ENCODE peak calls at places on chromosomes 6 and 20, in six cellular contexts. E is K562, F is GM12878, I is SK-N-SH, Q is HCT116, S is HepG2. U is an unnamed sample.
A peak's percentile ranks its signal among the peaks of the same experiment; 100 is the strongest.

GRCh38 chr6:119758385-119758784 is 408.8 kb upstream of the MAN1A1 start:
- DNase-seq in S (no peak), E (no peak), F (no peak), I (no peak), Q (no peak), U (no peak)

GRCh38 chr6:163525926-163526325 is 111.4 kb downstream of the QKI start:
- DNase-seq in I (no peak), E (no peak), S (no peak), Q (no peak), F (no peak), U (no peak)

GRCh38 chr20:56808732-56809131 is 179.6 kb downstream of the TFAP2C start:
- DNase-seq in I (no peak), F (no peak), E (no peak), S (no peak), Q (no peak), U (no peak)

GRCh38 chr6:38161331-38161730 is 341.8 kb downstream of the ZFAND3 start:
- DNase-seq in F (no peak), I (no peak), S (no peak), Q (no peak), E (no peak), U (no peak)

GRCh38 chr20:33188421-33188820 is 20.5 kb downstream of the BPIFA2 start:
- DNase-seq in Q (no peak), S (no peak), E (no peak), F (no peak), I (no peak), U (peak; percentile 50)

GRCh38 chr6:42403831-42404230 is 47.9 kb downstream of the TRERF1 start:
- DNase-seq in S (no peak), E (no peak), Q (no peak), F (no peak), I (no peak), U (no peak)

GRCh38 chr6:106527979-106528378 is 101.3 kb downstream of the RTN4IP1 start:
- DNase-seq in F (no peak), E (no peak), I (no peak), Q (peak; percentile 83), S (no peak), U (no peak)

GRCh38 chr6:57243954-57244353 is 21.8 kb upstream of the RAB23 start:
- DNase-seq in Q (no peak), I (no peak), S (no peak), E (no peak), F (no peak), U (no peak)

GRCh38 chr6:149560736-149561135 is 5.4 kb upstream of the GINM1 start:
- DNase-seq in E (peak; percentile 36), Q (peak; percentile 58), I (peak; percentile 53), S (no peak), F (no peak), U (peak; percentile 67)

GRCh38 chr20:36629719-36630340 is 16.2 kb downstream of the SLA2 start:
- DNase-seq in S (no peak), I (no peak), Q (no peak), F (no peak), E (no peak), U (no peak)

GRCh38 chr20:6178537-6178936 is 55.7 kb upstream of the FERMT1 start:
- DNase-seq in I (peak; percentile 28), S (peak; percentile 39), E (peak; percentile 3), Q (peak; percentile 22), F (no peak), U (peak; percentile 65)

GRCh38 chr20:59966428-59966827 is 8.2 kb downstream of the CDH26 start:
- DNase-seq in I (no peak), Q (no peak), F (no peak), S (no peak), E (no peak), U (no peak)

GRCh38 chr20:40931348-40932044 is 97.1 kb upstream of the TOP1 start:
- DNase-seq in I (no peak), S (no peak), E (no peak), F (no peak), Q (no peak), U (no peak)

GRCh38 chr6:159012201-159012600 is 12.2 kb upstream of the RSPH3 start:
- DNase-seq in S (no peak), Q (no peak), I (no peak), F (no peak), E (no peak), U (no peak)

GRCh38 chr6:124368131-124368530 is 564.5 kb downstream of the NKAIN2 start:
- DNase-seq in F (no peak), I (no peak), E (no peak), S (no peak), Q (no peak), U (no peak)

DNA sequence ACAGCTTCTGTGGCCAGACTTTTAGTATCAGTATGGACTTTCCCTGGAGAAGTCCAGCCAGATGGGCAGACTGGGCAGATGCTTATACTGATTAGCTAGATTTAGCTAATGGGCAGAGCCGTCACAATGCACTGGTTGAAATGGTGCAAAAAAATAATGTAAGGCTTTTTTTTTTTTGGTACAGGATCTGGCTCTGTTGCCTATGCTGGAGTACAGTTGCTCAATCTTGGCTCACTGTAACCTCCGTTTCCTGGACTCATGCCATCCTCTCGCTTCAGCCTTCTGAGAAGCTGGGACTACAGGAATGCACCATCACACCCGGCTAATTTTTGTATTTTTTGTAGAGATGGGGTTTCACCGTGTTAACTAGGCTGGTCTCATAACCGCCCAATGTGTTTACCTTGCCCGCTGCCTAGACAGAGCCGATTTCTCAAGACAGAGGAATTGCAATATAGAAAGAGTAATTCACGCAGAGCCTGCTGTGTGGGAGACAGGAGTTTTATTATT is 16.4 kb upstream of the KIFC1 start:
- DNase-seq in S (no peak), Q (no peak), I (peak; percentile 63), F (no peak), E (no peak), U (no peak)
- H2AFZ ChIP-seq in S (no peak overlapping the region), Q (no peak overlapping the region), I (peak overlapping the region; percentile 67), F (no peak overlapping the region), E (peak overlapping the region; percentile 86), U (peak overlapping the region; percentile 95)

DNA sequence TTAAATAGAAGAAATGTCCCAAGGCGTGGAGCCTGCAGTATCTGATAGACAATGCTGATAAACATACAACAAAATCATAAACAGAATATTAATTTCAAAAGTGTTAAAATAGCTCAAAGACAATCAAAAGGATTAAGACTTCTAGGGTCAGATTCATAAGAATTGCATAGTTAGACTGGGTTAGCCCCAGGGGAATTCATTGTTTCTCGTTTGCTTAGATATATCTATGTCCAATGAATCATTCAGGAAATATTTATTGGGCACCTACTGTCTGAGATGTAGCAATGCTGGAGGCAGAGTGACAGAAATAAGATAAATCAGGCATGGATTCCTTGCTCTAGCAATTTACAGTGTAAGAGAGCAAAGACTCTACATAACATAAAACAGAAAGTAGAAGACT is 124.4 kb upstream of the PRL start:
- DNase-seq in I (no peak), E (no peak), F (no peak), S (no peak), Q (no peak), U (no peak)
- TF ChIP-seq REST in I (no peak), E (no peak), F (no peak), S (no peak), Q (no peak), U (no peak)

DNA sequence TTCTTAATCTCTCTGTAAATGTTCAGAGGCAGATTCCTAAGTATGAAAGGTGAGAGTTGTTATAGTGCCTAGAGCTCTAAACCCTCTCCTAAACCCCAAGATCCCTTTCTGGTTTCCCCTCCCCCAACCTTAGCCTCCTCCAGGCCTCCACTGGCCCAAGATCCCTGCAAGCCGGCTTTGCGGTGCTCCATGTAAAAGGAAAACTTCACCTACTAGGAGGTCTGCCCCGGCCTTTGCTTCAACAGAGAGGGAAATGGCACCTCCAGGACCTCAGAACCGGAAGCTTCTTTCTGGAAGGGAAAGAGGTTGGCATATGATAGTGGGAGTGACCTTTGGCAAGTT is 2.3 kb downstream of the RRBP1 start:
- DNase-seq in I (no peak), S (no peak), Q (no peak), E (no peak), F (no peak), U (peak; percentile 46)
- H3K4me3 ChIP-seq in I (no peak overlapping the region), S (peak overlapping the region; percentile 92), Q (peak overlapping the region; percentile 78), E (no peak overlapping the region), F (peak overlapping the region; percentile 80), U (peak overlapping the region; percentile 83)

GRCh38 chr6:166167258-166167731 is 356 bp downstream of the TBXT start:
- DNase-seq in F (no peak), S (no peak), Q (no peak), I (no peak), E (no peak), U (peak; percentile 78)
- H2AFZ ChIP-seq in F (no peak overlapping the region), S (no peak overlapping the region), Q (no peak overlapping the region), I (no peak overlapping the region), E (no peak overlapping the region), U (peak overlapping the region; percentile 90)

GRCh38 chr6:1777921-1778692 is 168.4 kb downstream of the FOXC1 start:
- DNase-seq in S (no peak), E (no peak), Q (no peak), I (no peak), F (no peak), U (no peak)
- TF ChIP-seq REST in S (no peak), E (no peak), Q (no peak), I (no peak), F (no peak), U (no peak)

DNA sequence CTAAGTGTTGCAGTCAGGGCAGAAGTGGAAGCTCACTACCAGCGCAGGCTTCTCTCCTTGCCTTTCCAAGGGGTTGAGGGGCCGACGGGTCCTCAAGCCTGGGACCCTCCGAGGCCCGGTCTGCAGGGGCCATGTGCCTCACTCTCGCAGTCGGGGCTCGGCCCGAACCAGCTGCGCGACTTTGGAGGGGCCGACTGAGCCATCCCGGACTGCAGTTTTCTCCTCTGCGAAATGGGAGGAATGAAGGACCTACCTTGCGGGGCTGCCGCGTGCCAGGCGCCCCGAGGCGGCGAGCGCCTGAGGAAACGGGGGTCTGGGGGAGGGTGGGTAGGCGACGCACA is 5.6 kb downstream of the LZTS3 start:
- DNase-seq in S (no peak), E (no peak), Q (no peak), F (no peak), I (no peak), U (peak; percentile 47)
- H3K4me3 ChIP-seq in S (peak overlapping the region; percentile 76), E (no peak overlapping the region), Q (no peak overlapping the region), F (no peak overlapping the region), I (no peak overlapping the region), U (peak overlapping the region; percentile 62)

GRCh38 chr6:168231393-168231957 is 88.1 kb downstream of the DACT2 start:
- DNase-seq in S (no peak), Q (no peak), F (no peak), I (no peak), E (no peak), U (no peak)
- H2AFZ ChIP-seq in S (no peak overlapping the region), Q (no peak overlapping the region), F (no peak overlapping the region), I (no peak overlapping the region), E (no peak overlapping the region), U (no peak overlapping the region)

GRCh38 chr20:63085087-63085861 is 78.5 kb upstream of the BHLHE23 start:
- DNase-seq in S (no peak), I (peak; percentile 62), E (no peak), F (no peak), Q (no peak), U (no peak)
- TF ChIP-seq REST in S (no peak), I (no peak), E (no peak), F (no peak), Q (no peak), U (no peak)